ENCODE peak calls at places on chromosomes 7 and 10, in six cellular contexts. E is activated CD4-positive, alpha-beta T cell treated with anti-CD3 and anti-CD28 coated beads, Interleukin-2, amount 50 U/mL, for 24 hours; V is upper lobe of right lung; H is PC-3; N is lower lobe of right lung; L is PC-9. A is an unnamed sample.
A peak's percentile ranks its signal among the peaks of the same experiment; 100 is the strongest.

GRCh38 chr10:63520463-63521388 is 475 bp upstream of the REEP3 start:
- DNase-seq in E (no peak), N (peak; percentile 84), L (peak; percentile 79), H (peak; percentile 95), V (peak; percentile 90), A (peak; percentile 84)

GRCh38 chr7:64877714-64878610 is 25.1 kb upstream of the ZNF273 start:
- DNase-seq in E (no peak), H (no peak), V (no peak), N (no peak), L (no peak), A (no peak)

GRCh38 chr10:114326794-114327193 is 77.5 kb downstream of the AFAP1L2 start:
- DNase-seq in N (no peak), L (no peak), H (no peak), E (no peak), V (no peak), A (no peak)

GRCh38 chr10:114711487-114712250 is 53.6 kb upstream of the ABLIM1 start:
- DNase-seq in V (no peak), E (no peak), N (no peak), L (no peak), H (no peak), A (no peak)

GRCh38 chr7:29426587-29426986 is 137.0 kb upstream of the PRR15 start:
- DNase-seq in H (no peak), L (no peak), E (no peak), N (no peak), V (no peak), A (no peak)

GRCh38 chr7:86929293-86930109 is 130.0 kb downstream of the ELAPOR2 start:
- DNase-seq in L (no peak), N (no peak), H (no peak), V (no peak), E (no peak), A (no peak)

GRCh38 chr10:99406149-99406548 is 24.3 kb downstream of the GOT1 start:
- DNase-seq in H (no peak), E (no peak), L (no peak), V (no peak), N (no peak), A (no peak)

GRCh38 chr10:63713191-63714144 is 192.3 kb downstream of the REEP3 start:
- DNase-seq in E (no peak), L (no peak), V (no peak), N (no peak), H (peak; percentile 38), A (no peak)

A was measured in NCI-H774.